ENCODE peak calls at places on chromosomes 4 and X, in seven cellular contexts. One of them, this sample, is unnamed.

GRCh38 chr4:68175562-68176155 is 46.0 kb upstream of the TMPRSS11F start:
- DNase-seq in tibial nerve: peak; percentile 72
- DNase-seq in suprapubic skin: no peak
- DNase-seq in heart left ventricle: no peak
- DNase-seq in uterus: no peak
- DNase-seq in sigmoid colon: no peak
- DNase-seq in stomach: no peak
- DNase-seq in this sample: peak; percentile 65

GRCh38 chrX:45295587-45295986 is 94.9 kb upstream of the DIPK2B start:
- DNase-seq in tibial nerve: no peak
- DNase-seq in suprapubic skin: no peak
- DNase-seq in heart left ventricle: no peak
- DNase-seq in uterus: peak; percentile 22
- DNase-seq in sigmoid colon: no peak
- DNase-seq in stomach: no peak
- DNase-seq in this sample: peak; percentile 16

GRCh38 chrX:1239681-1240142 is 27.3 kb upstream of the CRLF2 start:
- DNase-seq in tibial nerve: peak; percentile 49
- DNase-seq in suprapubic skin: peak; percentile 85
- DNase-seq in heart left ventricle: peak; percentile 74
- DNase-seq in uterus: peak; percentile 22
- DNase-seq in sigmoid colon: peak; percentile 84
- DNase-seq in stomach: peak; percentile 55
- DNase-seq in this sample: peak; percentile 69

GRCh38 chr4:106624674-106625073 is 256.1 kb upstream of the GIMD1 start:
- DNase-seq in tibial nerve: no peak
- DNase-seq in suprapubic skin: no peak
- DNase-seq in heart left ventricle: no peak
- DNase-seq in uterus: no peak
- DNase-seq in sigmoid colon: no peak
- DNase-seq in stomach: no peak
- DNase-seq in this sample: no peak

GRCh38 chrX:103477496-103477895 is 41.8 kb downstream of the RAB40A start:
- DNase-seq in tibial nerve: no peak
- DNase-seq in suprapubic skin: no peak
- DNase-seq in heart left ventricle: no peak
- DNase-seq in uterus: no peak
- DNase-seq in sigmoid colon: no peak
- DNase-seq in stomach: no peak
- DNase-seq in this sample: no peak

GRCh38 chr4:159048166-159048886 is 54.6 kb upstream of the RAPGEF2 start:
- DNase-seq in tibial nerve: peak; percentile 46
- DNase-seq in suprapubic skin: peak; percentile 67
- DNase-seq in heart left ventricle: peak; percentile 71
- DNase-seq in uterus: peak; percentile 56
- DNase-seq in sigmoid colon: peak; percentile 85
- DNase-seq in stomach: peak; percentile 77
- DNase-seq in this sample: peak; percentile 80

GRCh38 chrX:101619336-101619735 is 1.5 kb upstream of the ARMCX6 start:
- DNase-seq in tibial nerve: no peak
- DNase-seq in suprapubic skin: no peak
- DNase-seq in heart left ventricle: no peak
- DNase-seq in uterus: no peak
- DNase-seq in sigmoid colon: no peak
- DNase-seq in stomach: no peak
- DNase-seq in this sample: no peak

GRCh38 chrX:103878466-103879151 is 46.6 kb upstream of the RAB9B start:
- DNase-seq in tibial nerve: no peak
- DNase-seq in suprapubic skin: no peak
- DNase-seq in heart left ventricle: no peak
- DNase-seq in uterus: no peak
- DNase-seq in sigmoid colon: no peak
- DNase-seq in stomach: no peak
- DNase-seq in this sample: no peak

GRCh38 chr4:15162465-15163283 is 160.4 kb downstream of the CPEB2 start:
- DNase-seq in tibial nerve: no peak
- DNase-seq in suprapubic skin: no peak
- DNase-seq in heart left ventricle: no peak
- DNase-seq in uterus: no peak
- DNase-seq in sigmoid colon: no peak
- DNase-seq in stomach: no peak
- DNase-seq in this sample: no peak

DNA sequence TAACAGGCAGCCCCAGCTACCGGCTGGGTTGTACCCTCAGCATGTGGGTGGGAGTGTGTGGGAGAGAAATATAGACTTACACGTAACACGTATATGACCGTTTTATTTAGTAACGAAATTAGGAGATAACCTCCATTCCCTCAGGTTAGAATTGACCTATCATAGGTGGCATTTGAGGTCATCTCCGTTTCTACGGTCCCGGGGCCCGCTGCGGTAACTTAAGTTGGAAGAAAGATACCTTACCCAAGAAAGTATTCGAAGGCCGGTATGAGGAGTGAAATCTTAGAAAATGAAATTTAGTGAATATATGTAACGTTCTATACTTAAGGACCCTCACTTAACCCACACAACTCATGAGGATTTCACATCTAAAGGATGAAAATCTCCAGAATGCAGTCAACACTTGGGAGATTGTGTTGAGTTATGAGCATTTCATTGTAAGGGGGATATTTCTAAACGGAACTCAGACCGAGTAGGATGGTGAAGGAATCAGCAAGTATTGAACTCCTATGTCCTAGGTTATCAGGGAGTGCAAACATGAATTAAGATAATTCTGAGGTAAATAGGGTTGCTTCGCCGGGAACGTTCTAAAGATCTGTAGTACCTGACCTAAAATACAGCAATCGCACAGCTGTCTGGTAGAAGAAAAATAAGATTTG is 906 bp downstream of the CISD2 start:
- DNase-seq in tibial nerve: peak; percentile 15
- DNase-seq in suprapubic skin: no peak
- DNase-seq in heart left ventricle: no peak
- DNase-seq in uterus: no peak
- DNase-seq in sigmoid colon: no peak
- DNase-seq in stomach: no peak
- DNase-seq in this sample: no peak
- TF ChIP-seq POLR2A in tibial nerve: no peak
- TF ChIP-seq POLR2A in suprapubic skin: no peak
- TF ChIP-seq POLR2A in heart left ventricle: no peak
- TF ChIP-seq POLR2A in uterus: no peak
- TF ChIP-seq POLR2A in sigmoid colon: no peak
- TF ChIP-seq POLR2A in stomach: no peak
- TF ChIP-seq POLR2A in this sample: no peak

GRCh38 chr4:54098375-54098774 is 1.6 kb upstream of the GSX2 start:
- DNase-seq in tibial nerve: no peak
- DNase-seq in suprapubic skin: no peak
- DNase-seq in heart left ventricle: no peak
- DNase-seq in uterus: no peak
- DNase-seq in sigmoid colon: no peak
- DNase-seq in stomach: no peak
- DNase-seq in this sample: no peak
- H3K4me1 ChIP-seq in tibial nerve: peaks cover 15% of the 10 kb centered on the region
- H3K4me1 ChIP-seq in suprapubic skin: peaks cover 29% of the 10 kb centered on the region
- H3K4me1 ChIP-seq in heart left ventricle: peaks cover 26% of the 10 kb centered on the region
- H3K4me1 ChIP-seq in uterus: peaks cover 19% of the 10 kb centered on the region
- H3K4me1 ChIP-seq in sigmoid colon: peaks cover 32% of the 10 kb centered on the region
- H3K4me1 ChIP-seq in stomach: peaks cover 38% of the 10 kb centered on the region
- H3K4me1 ChIP-seq in this sample: peaks cover 19% of the 10 kb centered on the region

GRCh38 chr4:76634239-76634638 is 199.2 kb downstream of the SHROOM3 start:
- DNase-seq in tibial nerve: no peak
- DNase-seq in suprapubic skin: no peak
- DNase-seq in heart left ventricle: no peak
- DNase-seq in uterus: no peak
- DNase-seq in sigmoid colon: no peak
- DNase-seq in stomach: no peak
- DNase-seq in this sample: no peak
- H3K27ac ChIP-seq in tibial nerve: no peak overlapping the region
- H3K27ac ChIP-seq in suprapubic skin: no peak overlapping the region
- H3K27ac ChIP-seq in heart left ventricle: no peak overlapping the region
- H3K27ac ChIP-seq in uterus: no peak overlapping the region
- H3K27ac ChIP-seq in sigmoid colon: no peak overlapping the region
- H3K27ac ChIP-seq in stomach: no peak overlapping the region
- H3K27ac ChIP-seq in this sample: no peak overlapping the region

GRCh38 chr4:47741200-47741599 is 96.7 kb downstream of the CORIN start:
- DNase-seq in tibial nerve: no peak
- DNase-seq in suprapubic skin: no peak
- DNase-seq in heart left ventricle: no peak
- DNase-seq in uterus: no peak
- DNase-seq in sigmoid colon: no peak
- DNase-seq in stomach: no peak
- DNase-seq in this sample: no peak
- TF ChIP-seq POLR2A in tibial nerve: no peak
- TF ChIP-seq POLR2A in suprapubic skin: no peak
- TF ChIP-seq POLR2A in heart left ventricle: no peak
- TF ChIP-seq POLR2A in uterus: no peak
- TF ChIP-seq POLR2A in sigmoid colon: no peak
- TF ChIP-seq POLR2A in stomach: no peak
- TF ChIP-seq POLR2A in this sample: no peak

GRCh38 chr4:2836391-2836859 is 7.2 kb upstream of the ADD1 start:
- DNase-seq in tibial nerve: no peak
- DNase-seq in suprapubic skin: no peak
- DNase-seq in heart left ventricle: peak; percentile 53
- DNase-seq in uterus: peak; percentile 15
- DNase-seq in sigmoid colon: peak; percentile 62
- DNase-seq in stomach: peak; percentile 19
- DNase-seq in this sample: no peak

GRCh38 chr4:2837904-2838496 is 5.6 kb upstream of the ADD1 start:
- DNase-seq in tibial nerve: peak; percentile 32
- DNase-seq in suprapubic skin: no peak
- DNase-seq in heart left ventricle: peak; percentile 56
- DNase-seq in uterus: peak; percentile 62
- DNase-seq in sigmoid colon: peak; percentile 76
- DNase-seq in stomach: peak; percentile 37
- DNase-seq in this sample: peak; percentile 57

GRCh38 chr4:2839060-2839459 is 4.6 kb upstream of the ADD1 start:
- DNase-seq in tibial nerve: no peak
- DNase-seq in suprapubic skin: no peak
- DNase-seq in heart left ventricle: no peak
- DNase-seq in uterus: no peak
- DNase-seq in sigmoid colon: no peak
- DNase-seq in stomach: no peak
- DNase-seq in this sample: no peak

GRCh38 chr4:2835978-2836377 is 7.7 kb upstream of the ADD1 start:
- DNase-seq in tibial nerve: no peak
- DNase-seq in suprapubic skin: no peak
- DNase-seq in heart left ventricle: peak; percentile 44
- DNase-seq in uterus: peak; percentile 15
- DNase-seq in sigmoid colon: peak; percentile 58
- DNase-seq in stomach: peak; percentile 19
- DNase-seq in this sample: no peak

DNA sequence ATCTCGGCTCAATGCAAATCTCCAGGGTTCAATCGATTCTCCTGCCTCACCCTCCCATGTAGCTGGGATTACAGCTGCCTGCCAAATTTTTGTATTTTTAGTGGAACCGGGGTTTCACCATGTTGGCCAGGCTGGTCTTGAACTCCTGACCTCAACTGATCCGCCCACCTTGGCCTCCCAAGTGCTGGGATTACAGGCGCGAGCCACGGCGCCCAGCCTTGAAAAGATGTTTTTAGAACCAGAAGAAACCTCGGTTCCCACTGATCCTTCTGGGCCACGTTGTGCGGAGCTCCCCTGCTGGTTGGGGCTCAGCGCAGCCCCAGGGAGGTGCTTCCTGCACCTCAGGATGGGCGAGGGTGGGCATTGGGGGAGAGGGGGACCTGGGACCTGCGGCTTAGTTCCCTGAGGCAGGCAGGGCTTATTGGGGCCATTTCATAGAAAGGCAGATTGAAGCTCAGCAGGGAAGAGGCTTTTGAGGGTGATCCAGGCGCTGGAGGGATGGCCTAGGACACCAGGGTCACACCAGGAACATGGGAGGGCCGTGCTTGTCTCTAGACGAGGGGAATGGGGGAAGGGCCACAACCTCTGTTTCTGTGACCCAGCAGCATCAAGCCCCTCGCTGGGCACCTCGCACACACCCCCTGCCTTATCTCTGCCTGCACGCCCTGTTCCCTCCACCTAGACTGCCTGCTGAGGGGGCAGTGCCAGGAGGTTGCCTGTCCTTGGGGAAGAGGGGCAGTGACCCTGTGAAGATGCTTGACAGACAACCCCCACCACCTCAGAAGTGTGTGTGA is 6.3 kb upstream of the ADD1 start:
- DNase-seq in tibial nerve: no peak
- DNase-seq in suprapubic skin: no peak
- DNase-seq in heart left ventricle: peak; percentile 49
- DNase-seq in uterus: peak; percentile 17
- DNase-seq in sigmoid colon: peak; percentile 57
- DNase-seq in stomach: peak; percentile 22
- DNase-seq in this sample: peak; percentile 21
- H3K4me1 ChIP-seq in tibial nerve: peaks cover 28% of the 10 kb centered on the region
- H3K4me1 ChIP-seq in suprapubic skin: peaks cover 24% of the 10 kb centered on the region
- H3K4me1 ChIP-seq in heart left ventricle: peaks cover 63% of the 10 kb centered on the region
- H3K4me1 ChIP-seq in uterus: peaks cover 11% of the 10 kb centered on the region
- H3K4me1 ChIP-seq in sigmoid colon: peaks cover 16% of the 10 kb centered on the region
- H3K4me1 ChIP-seq in stomach: peaks cover 35% of the 10 kb centered on the region
- H3K4me1 ChIP-seq in this sample: peaks cover 10% of the 10 kb centered on the region

GRCh38 chr4:26379837-26380236 is 59.0 kb downstream of the RBPJ start:
- DNase-seq in tibial nerve: no peak
- DNase-seq in suprapubic skin: no peak
- DNase-seq in heart left ventricle: no peak
- DNase-seq in uterus: no peak
- DNase-seq in sigmoid colon: no peak
- DNase-seq in stomach: no peak
- DNase-seq in this sample: no peak

GRCh38 chr4:26372525-26373172 is 51.8 kb downstream of the RBPJ start:
- DNase-seq in tibial nerve: peak; percentile 23
- DNase-seq in suprapubic skin: no peak
- DNase-seq in heart left ventricle: no peak
- DNase-seq in uterus: no peak
- DNase-seq in sigmoid colon: no peak
- DNase-seq in stomach: no peak
- DNase-seq in this sample: no peak

GRCh38 chr4:26377352-26378311 is 56.8 kb downstream of the RBPJ start:
- DNase-seq in tibial nerve: no peak
- DNase-seq in suprapubic skin: no peak
- DNase-seq in heart left ventricle: no peak
- DNase-seq in uterus: no peak
- DNase-seq in sigmoid colon: no peak
- DNase-seq in stomach: no peak
- DNase-seq in this sample: no peak

GRCh38 chr4:26372076-26372475 is 51.3 kb downstream of the RBPJ start:
- DNase-seq in tibial nerve: no peak
- DNase-seq in suprapubic skin: no peak
- DNase-seq in heart left ventricle: no peak
- DNase-seq in uterus: no peak
- DNase-seq in sigmoid colon: no peak
- DNase-seq in stomach: no peak
- DNase-seq in this sample: no peak

GRCh38 chr4:26375589-26375988 is 54.8 kb downstream of the RBPJ start:
- DNase-seq in tibial nerve: no peak
- DNase-seq in suprapubic skin: no peak
- DNase-seq in heart left ventricle: no peak
- DNase-seq in uterus: no peak
- DNase-seq in sigmoid colon: no peak
- DNase-seq in stomach: no peak
- DNase-seq in this sample: no peak
- H3K27ac ChIP-seq in tibial nerve: no peak overlapping the region
- H3K27ac ChIP-seq in suprapubic skin: no peak overlapping the region
- H3K27ac ChIP-seq in heart left ventricle: no peak overlapping the region
- H3K27ac ChIP-seq in uterus: no peak overlapping the region
- H3K27ac ChIP-seq in sigmoid colon: no peak overlapping the region
- H3K27ac ChIP-seq in stomach: no peak overlapping the region
- H3K27ac ChIP-seq in this sample: no peak overlapping the region